ENCODE peak calls at places on chromosome 3, in ten cellular contexts. P is esophagus squamous epithelium, L is heart left ventricle, R is uterus, D is ovary, X is sigmoid colon, W is stomach, A is upper lobe of left lung, Y is breast epithelium, S is lower leg skin. E is an unnamed sample.

GRCh38 chr3:107846282-107846852 is 244.5 kb downstream of the CD47 start:
- DNase-seq in L (peak; percentile 57), D (peak; percentile 84), W (peak; percentile 82), A (peak; percentile 67), Y (peak; percentile 70), X (peak; percentile 68), S (peak; percentile 21), R (peak; percentile 59), P (no peak), E (peak; percentile 66)

GRCh38 chr3:58059349-58060321 is 51.4 kb downstream of the FLNB start:
- DNase-seq in A (no peak), S (no peak), X (peak; percentile 91), D (peak; percentile 81), Y (no peak), P (no peak), L (peak; percentile 31), W (peak; percentile 34), R (peak; percentile 91), E (peak; percentile 64)

GRCh38 chr3:63927623-63928280 is 15.6 kb upstream of the SCAANT1 start:
- DNase-seq in W (no peak), S (no peak), L (no peak), A (no peak), X (no peak), P (no peak), R (no peak), D (no peak), Y (no peak), E (no peak)

GRCh38 chr3:178384302-178384939 is 151.8 kb upstream of the KCNMB2 start:
- DNase-seq in L (no peak), R (no peak), S (no peak), P (no peak), X (no peak), D (no peak), W (no peak), A (no peak), Y (no peak), E (no peak)

GRCh38 chr3:127680146-127680661 is 7.5 kb downstream of the ABTB1 start:
- DNase-seq in S (no peak), W (peak; percentile 24), L (peak; percentile 15), D (peak; percentile 40), Y (no peak), R (peak; percentile 14), P (no peak), X (peak; percentile 52), A (peak; percentile 18), E (no peak)

GRCh38 chr3:158057666-158058065 is 48.6 kb downstream of the SHOX2 start:
- DNase-seq in X (no peak), A (no peak), W (no peak), P (no peak), Y (no peak), R (no peak), D (no peak), L (no peak), S (no peak), E (no peak)

GRCh38 chr3:185126201-185126600 is 26.7 kb downstream of the C3orf70 start:
- DNase-seq in X (no peak), S (no peak), P (no peak), R (no peak), L (no peak), Y (no peak), W (no peak), A (no peak), D (no peak), E (no peak)

GRCh38 chr3:69248394-69248793 is 126.0 kb upstream of the LMOD3 start:
- DNase-seq in X (no peak), S (no peak), Y (no peak), P (no peak), D (no peak), W (no peak), L (no peak), A (no peak), R (no peak), E (peak; percentile 31)

GRCh38 chr3:178345944-178346343 is 190.3 kb upstream of the KCNMB2 start:
- DNase-seq in P (no peak), Y (no peak), X (no peak), W (no peak), D (no peak), A (no peak), S (no peak), R (no peak), L (no peak), E (no peak)

GRCh38 chr3:177191108-177191779 is 6.0 kb downstream of the TBL1XR1 start:
- DNase-seq in S (no peak), D (no peak), A (no peak), Y (no peak), R (no peak), P (no peak), X (no peak), W (no peak), L (no peak), E (no peak)

GRCh38 chr3:151330374-151330773 is 1.0 kb upstream of the P2RY13 start:
- DNase-seq in X (no peak), Y (no peak), S (no peak), R (no peak), P (no peak), L (no peak), D (no peak), A (no peak), W (no peak), E (no peak)

GRCh38 chr3:67334588-67334987 is 319.8 kb downstream of the SUCLG2 start:
- DNase-seq in X (no peak), A (no peak), S (no peak), P (no peak), L (no peak), R (no peak), D (no peak), W (no peak), Y (no peak), E (no peak)

GRCh38 chr3:112813723-112814171 is 32.9 kb downstream of the CD200R1L start:
- DNase-seq in A (peak; percentile 42), S (peak; percentile 21), L (peak; percentile 20), W (no peak), R (no peak), Y (no peak), D (no peak), P (no peak), X (no peak), E (no peak)

GRCh38 chr3:13325892-13326443 is 94.2 kb downstream of the NUP210 start:
- DNase-seq in W (peak; percentile 54), D (no peak), X (no peak), P (no peak), L (no peak), A (no peak), Y (no peak), R (no peak), S (no peak), E (no peak)

GRCh38 chr3:171356251-171356650 is 104.0 kb downstream of the TNIK start:
- DNase-seq in A (no peak), X (no peak), Y (no peak), D (no peak), L (no peak), S (no peak), R (no peak), W (no peak), P (no peak), E (no peak)

GRCh38 chr3:158801200-158801599 is 654 bp upstream of the MFSD1 start:
- DNase-seq in P (no peak), D (no peak), Y (no peak), W (no peak), A (no peak), X (peak; percentile 58), S (no peak), L (no peak), R (no peak), E (peak; percentile 58)

GRCh38 chr3:47409688-47410416 is 29.0 kb downstream of the PTPN23 start:
- DNase-seq in W (no peak), D (no peak), S (no peak), R (no peak), X (no peak), P (no peak), Y (no peak), L (no peak), A (no peak), E (no peak)

GRCh38 chr3:158961497-158961896 is 159.6 kb downstream of the MFSD1 start:
- DNase-seq in W (no peak), P (no peak), L (no peak), Y (no peak), D (no peak), R (no peak), A (no peak), X (no peak), S (no peak), E (no peak)

GRCh38 chr3:31247850-31248618 is 284.7 kb upstream of the STT3B start:
- DNase-seq in L (no peak), Y (no peak), S (no peak), D (no peak), A (no peak), X (no peak), W (peak; percentile 43), R (no peak), P (no peak), E (no peak)
- TF ChIP-seq POLR2A in L (no peak), Y (no peak), S (no peak), D (no peak), A (no peak), X (no peak), W (no peak), R (no peak), P (no peak), E (no peak)

GRCh38 chr3:76361010-76361409 is 575.7 kb upstream of the ZNF717 start:
- DNase-seq in L (no peak), D (no peak), Y (no peak), R (no peak), P (no peak), W (no peak), X (no peak), S (no peak), A (peak; percentile 26), E (no peak)
- TF ChIP-seq POLR2A in L (no peak), D (no peak), Y (no peak), R (no peak), P (no peak), W (no peak), X (no peak), S (no peak), A (no peak), E (no peak)

GRCh38 chr3:188153498-188153948 is 434 bp upstream of the LPP start:
- DNase-seq in Y (no peak), R (peak; percentile 93), D (peak; percentile 89), P (peak; percentile 35), X (peak; percentile 97), L (peak; percentile 85), W (peak; percentile 85), A (peak; percentile 89), S (peak; percentile 78), E (peak; percentile 83)
- TF ChIP-seq POLR2A in Y (peak; percentile 36), R (no peak), D (no peak), P (no peak), X (peak; percentile 7), L (peak; percentile 12), W (no peak), A (no peak), S (no peak), E (peak; percentile 2)

DNA sequence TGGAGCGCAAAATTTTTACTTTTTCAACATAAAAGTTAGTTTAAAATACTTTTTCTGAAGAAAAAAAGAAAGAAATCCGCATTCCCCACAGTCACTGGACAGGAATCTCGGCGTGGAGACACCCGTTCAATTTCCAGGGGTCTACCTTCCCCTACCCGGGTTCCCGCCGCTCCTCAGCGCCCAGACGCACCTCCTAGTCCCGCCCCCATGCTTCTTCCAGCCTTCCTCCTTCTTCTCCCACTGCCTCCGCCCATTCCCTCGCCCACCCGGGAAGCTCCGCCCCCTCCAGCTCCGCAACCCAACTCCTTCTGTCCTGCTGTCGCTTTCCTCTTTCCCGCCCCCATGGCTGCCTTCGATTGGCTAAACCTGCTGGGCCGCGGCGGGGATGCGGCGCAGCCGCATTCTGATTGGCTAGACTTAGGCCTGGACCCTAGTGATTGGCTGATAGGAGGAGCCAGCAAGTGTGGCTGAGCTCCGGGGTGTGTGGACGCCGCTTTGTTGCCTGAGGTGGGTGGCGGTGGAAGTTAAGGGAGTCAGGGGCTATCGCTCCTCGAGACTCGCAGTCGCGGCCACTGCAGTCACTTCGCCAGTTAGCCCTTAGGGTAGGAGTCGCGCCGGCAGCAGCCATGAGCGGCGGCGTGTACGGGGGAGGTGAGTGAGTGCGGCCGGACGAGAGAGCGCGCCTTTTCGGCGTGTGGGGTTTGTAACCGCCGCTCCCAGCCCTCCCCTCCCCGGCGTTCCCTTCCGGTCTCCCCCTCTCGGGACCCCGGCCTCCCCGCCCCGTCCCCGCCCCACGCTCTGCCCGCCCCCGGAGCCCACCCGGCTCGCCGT is at the start of gene ACTL6A:
- DNase-seq in R (peak; percentile 100), L (peak; percentile 100), D (peak; percentile 100), P (peak; percentile 96), X (peak; percentile 100), S (peak; percentile 100), A (peak; percentile 99), Y (peak; percentile 100), W (peak; percentile 99), E (peak; percentile 100)
- TF ChIP-seq POLR2A in R (peak; percentile 63), L (peak; percentile 55), D (peak; percentile 48), P (no peak), X (peak; percentile 64), S (no peak), A (no peak), Y (peak; percentile 43), W (no peak), E (peak; percentile 64)